ENCODE peak calls at places on chromosomes 1 and 21, in seven cellular contexts. H, S, E, Y, P, W and B are unnamed samples.

GRCh38 chr21:45887788-45888187 is 93.8 kb upstream of the COL6A1 start:
- DNase-seq in H (no peak), S (no peak), E (no peak), Y (no peak), P (no peak), W (no peak), B (no peak)

GRCh38 chr1:91864017-91864700 is 21.8 kb downstream of the TGFBR3 start:
- DNase-seq in H (no peak), S (no peak), E (peak; percentile 51), Y (no peak), P (peak; percentile 26), W (no peak), B (peak; percentile 75)

GRCh38 chr1:62905872-62906271 is 121.9 kb downstream of the ATG4C start:
- DNase-seq in H (no peak), S (no peak), E (no peak), Y (no peak), P (no peak), W (no peak), B (no peak)

GRCh38 chr1:34924759-34925555 is 4.5 kb downstream of the DLGAP3 start:
- DNase-seq in H (no peak), S (no peak), E (peak; percentile 26), Y (peak; percentile 96), P (peak; percentile 46), W (peak; percentile 66), B (peak; percentile 67)

GRCh38 chr1:86429122-86429725 is 5.3 kb downstream of the CLCA2 start:
- DNase-seq in H (no peak), S (no peak), E (peak; percentile 52), Y (no peak), P (no peak), W (no peak), B (peak; percentile 57)

GRCh38 chr1:184910596-184910995 is 63.7 kb downstream of the NIBAN1 start:
- DNase-seq in H (no peak), S (no peak), E (no peak), Y (no peak), P (no peak), W (peak; percentile 64), B (peak; percentile 88)

GRCh38 chr1:4462831-4463484 is 191.5 kb upstream of the AJAP1 start:
- DNase-seq in H (no peak), S (no peak), E (no peak), Y (no peak), P (no peak), W (no peak), B (no peak)

GRCh38 chr21:29403291-29403690 is 104.6 kb downstream of the BACH1 start:
- DNase-seq in H (no peak), S (no peak), E (no peak), Y (no peak), P (no peak), W (no peak), B (peak; percentile 40)

GRCh38 chr1:218426343-218426657 is 81.2 kb downstream of the TGFB2 start:
- DNase-seq in H (no peak), S (no peak), E (peak; percentile 56), Y (no peak), P (no peak), W (peak; percentile 27), B (peak; percentile 91)

GRCh38 chr1:231724876-231725647 is 98.5 kb downstream of the DISC1 start:
- DNase-seq in H (peak; percentile 76), S (no peak), E (peak; percentile 27), Y (peak; percentile 71), P (peak; percentile 56), W (no peak), B (peak; percentile 81)

GRCh38 chr1:1127551-1128451 is 11.9 kb upstream of the C1orf159 start:
- DNase-seq in H (no peak), S (no peak), E (no peak), Y (no peak), P (no peak), W (no peak), B (no peak)

GRCh38 chr1:204089044-204089751 is 16.3 kb downstream of the SOX13 start:
- DNase-seq in H (no peak), S (no peak), E (no peak), Y (peak; percentile 59), P (no peak), W (no peak), B (peak; percentile 58)

DNA sequence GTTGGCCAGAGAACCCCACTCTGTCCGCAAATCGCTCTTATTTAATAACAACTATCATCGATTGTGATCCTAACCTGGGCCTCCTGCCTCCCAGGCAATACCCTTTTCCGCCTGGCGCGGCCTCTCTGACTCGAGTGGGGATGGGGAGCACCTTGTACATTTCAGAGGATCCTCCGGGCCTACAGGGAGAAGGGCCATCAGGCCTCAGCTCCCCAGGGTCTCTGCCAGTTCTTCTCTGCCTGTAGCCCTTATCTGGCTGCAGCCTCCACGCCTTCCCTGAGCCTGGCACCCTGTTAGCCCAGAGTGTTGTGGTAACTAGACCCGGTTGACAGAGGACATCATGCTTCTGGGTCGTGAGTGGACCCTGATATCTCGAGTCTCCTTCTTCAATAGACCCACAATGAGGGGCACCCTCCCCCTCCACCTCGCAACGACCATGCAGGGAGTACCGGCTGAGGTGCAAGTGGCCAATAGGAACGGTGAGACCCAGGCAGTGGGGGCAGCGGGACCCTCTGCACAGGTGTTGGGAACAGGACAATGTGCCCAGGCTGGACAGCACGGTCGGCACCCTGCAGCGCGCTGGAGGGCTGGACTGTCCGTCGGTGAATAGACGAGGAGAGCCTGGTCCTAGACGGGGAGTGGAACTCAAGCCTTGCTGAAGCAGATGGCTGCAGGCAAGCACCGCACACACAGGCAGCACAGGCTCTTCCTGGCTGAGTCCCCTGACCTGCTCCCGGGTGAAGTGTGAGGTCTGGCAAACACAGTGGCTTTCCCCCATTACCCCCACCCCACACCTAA is 7.1 kb upstream of the CRYBG2 start:
- DNase-seq in H (no peak), S (no peak), E (no peak), Y (no peak), P (no peak), W (no peak), B (no peak)
- H3K4me3 ChIP-seq in H (no peak overlapping the region), S (peak overlapping the region; percentile 61), E (peak overlapping the region; percentile 33), Y (peak overlapping the region; percentile 63), P (no peak overlapping the region), W (no peak overlapping the region), B (no peak overlapping the region)

GRCh38 chr1:188243456-188243855 is 1414.7 kb downstream of the PLA2G4A start:
- DNase-seq in H (no peak), S (no peak), E (no peak), Y (no peak), P (no peak), W (no peak), B (no peak)

GRCh38 chr1:188241629-188242028 is 1412.9 kb downstream of the PLA2G4A start:
- DNase-seq in H (no peak), S (no peak), E (no peak), Y (no peak), P (no peak), W (no peak), B (no peak)

GRCh38 chr1:188237573-188238353 is 1409.0 kb downstream of the PLA2G4A start:
- DNase-seq in H (peak; percentile 45), S (no peak), E (peak; percentile 71), Y (no peak), P (peak; percentile 3), W (no peak), B (peak; percentile 6)

GRCh38 chr1:188244681-188245080 is 1415.9 kb downstream of the PLA2G4A start:
- DNase-seq in H (no peak), S (no peak), E (no peak), Y (no peak), P (no peak), W (no peak), B (no peak)

DNA sequence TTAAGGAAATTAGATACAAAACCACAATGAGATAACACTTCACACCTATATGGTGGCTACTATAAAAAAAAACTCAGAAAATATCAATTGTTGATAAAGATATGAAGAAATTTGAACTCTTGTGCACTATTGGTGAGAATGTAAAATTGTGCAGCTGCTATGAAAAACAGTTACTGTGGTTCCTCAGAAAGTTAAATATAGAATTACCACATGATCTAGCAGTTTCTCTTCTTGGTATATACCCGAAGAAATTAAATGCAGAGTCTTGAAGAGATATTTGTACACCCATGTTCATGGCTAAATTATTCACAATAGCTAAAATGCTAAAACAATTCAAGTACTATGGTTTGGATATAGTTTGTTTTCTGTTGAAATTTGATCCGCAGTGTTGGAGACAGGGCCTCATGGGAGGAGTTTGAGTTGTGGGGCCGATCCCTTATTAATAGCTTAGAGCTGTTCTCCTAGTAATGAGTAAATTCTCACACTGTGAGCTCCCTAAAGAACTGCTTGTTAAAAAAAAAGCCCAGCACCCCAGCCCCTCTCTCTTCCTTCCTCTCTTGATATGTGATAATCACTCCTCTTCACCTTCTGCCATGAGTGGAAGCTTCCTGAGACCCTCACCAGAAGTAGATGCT is 1412.1 kb downstream of the PLA2G4A start:
- DNase-seq in H (no peak), S (no peak), E (no peak), Y (no peak), P (no peak), W (no peak), B (no peak)
- H3K4me3 ChIP-seq in H (no peak overlapping the region), S (no peak overlapping the region), E (no peak overlapping the region), Y (no peak overlapping the region), P (no peak overlapping the region), W (no peak overlapping the region), B (no peak overlapping the region)

GRCh38 chr1:15325375-15326085 is 78.5 kb downstream of the FHAD1 start:
- DNase-seq in H (no peak), S (no peak), E (no peak), Y (no peak), P (no peak), W (no peak), B (no peak)

GRCh38 chr1:15328785-15329480 is 80.8 kb upstream of the EFHD2 start:
- DNase-seq in H (no peak), S (no peak), E (peak; percentile 82), Y (no peak), P (no peak), W (peak; percentile 78), B (peak; percentile 90)

GRCh38 chr1:15328245-15328784 is 81.3 kb downstream of the FHAD1 start:
- DNase-seq in H (no peak), S (no peak), E (no peak), Y (no peak), P (no peak), W (peak; percentile 40), B (no peak)

GRCh38 chr1:15324867-15325335 is 77.9 kb downstream of the FHAD1 start:
- DNase-seq in H (no peak), S (no peak), E (no peak), Y (no peak), P (no peak), W (no peak), B (no peak)

DNA sequence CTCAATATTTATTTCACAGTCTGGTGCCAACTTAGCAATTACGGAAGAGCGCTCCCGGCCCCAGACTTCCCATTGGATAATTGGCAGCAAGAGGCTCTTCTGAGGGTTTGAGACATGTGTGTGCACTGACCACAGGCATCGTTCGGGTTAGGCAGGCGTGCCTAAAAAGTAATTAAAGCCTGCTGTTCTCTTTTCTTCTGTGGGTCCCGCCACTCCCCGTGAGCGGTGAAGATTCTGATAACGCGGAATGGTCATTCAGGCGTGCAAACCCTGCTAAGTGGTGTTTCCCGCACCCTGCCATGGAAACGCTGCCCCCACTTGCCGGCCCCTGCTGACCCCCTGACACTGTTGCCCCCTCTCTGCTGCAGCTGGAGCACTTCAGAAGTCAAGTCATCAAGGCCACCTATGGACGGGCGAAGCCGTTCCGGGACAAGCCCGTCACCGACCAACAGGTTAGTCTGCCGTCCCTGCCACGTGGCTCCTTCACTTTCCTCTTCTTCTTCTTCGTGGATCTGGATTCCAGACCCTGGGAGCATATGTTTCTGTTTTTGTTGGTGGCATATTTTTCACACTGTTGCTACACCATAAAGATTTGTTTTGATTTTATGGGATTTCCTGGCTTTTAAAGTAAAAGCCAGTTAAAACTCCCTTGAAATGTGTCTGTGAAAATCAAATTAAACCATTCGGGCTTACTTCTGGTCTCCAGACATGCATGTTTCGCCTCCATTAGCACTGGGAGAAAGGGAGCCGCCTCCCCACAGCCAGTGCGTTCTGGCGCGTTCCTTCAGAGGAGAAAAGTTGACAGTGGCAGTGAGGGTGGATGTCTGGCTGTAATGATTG is 79.9 kb downstream of the FHAD1 start:
- DNase-seq in H (no peak), S (no peak), E (peak; percentile 85), Y (no peak), P (no peak), W (no peak), B (no peak)
- H3K4me3 ChIP-seq in H (no peak overlapping the region), S (no peak overlapping the region), E (no peak overlapping the region), Y (no peak overlapping the region), P (no peak overlapping the region), W (no peak overlapping the region), B (no peak overlapping the region)

GRCh38 chr1:39572379-39573096 is 4.1 kb downstream of the PABPC4 start:
- DNase-seq in H (no peak), S (no peak), E (no peak), Y (no peak), P (no peak), W (no peak), B (no peak)
- H3K4me3 ChIP-seq in H (no peak overlapping the region), S (no peak overlapping the region), E (peak overlapping the region; percentile 43), Y (peak overlapping the region; percentile 2), P (peak overlapping the region; percentile 57), W (no peak overlapping the region), B (no peak overlapping the region)